ENCODE peak calls at places on chromosomes 6 and 20, in six cellular contexts. One of them, this sample, is unnamed.
A peak's percentile ranks its signal among the peaks of the same experiment; 100 is the strongest.

GRCh38 chr20:60266184-60266823 is 308.1 kb downstream of the CDH26 start:
- DNase-seq in colonic mucosa: no peak
- DNase-seq in fibroblast of the aortic adventitia: no peak
- DNase-seq in tibial nerve: no peak
- DNase-seq in fibroblast of lung: no peak
- DNase-seq in ovary: no peak
- DNase-seq in this sample: no peak

GRCh38 chr20:35576816-35577215 is 34.9 kb downstream of the ERGIC3 start:
- DNase-seq in fibroblast of lung: no peak
- DNase-seq in colonic mucosa: no peak
- DNase-seq in tibial nerve: no peak
- DNase-seq in fibroblast of the aortic adventitia: no peak
- DNase-seq in ovary: no peak
- DNase-seq in this sample: no peak

GRCh38 chr6:83917001-83917400 is 57.5 kb downstream of the CYB5R4 start:
- DNase-seq in ovary: no peak
- DNase-seq in tibial nerve: no peak
- DNase-seq in colonic mucosa: no peak
- DNase-seq in fibroblast of the aortic adventitia: no peak
- DNase-seq in fibroblast of lung: no peak
- DNase-seq in this sample: no peak

GRCh38 chr6:125014157-125014957 is 52.1 kb downstream of the RNF217 start:
- DNase-seq in colonic mucosa: no peak
- DNase-seq in fibroblast of lung: peak; percentile 88
- DNase-seq in fibroblast of the aortic adventitia: peak; percentile 88
- DNase-seq in ovary: no peak
- DNase-seq in tibial nerve: no peak
- DNase-seq in this sample: no peak

GRCh38 chr6:70813885-70814284 is 143.0 kb downstream of the B3GAT2 start:
- DNase-seq in tibial nerve: no peak
- DNase-seq in colonic mucosa: no peak
- DNase-seq in ovary: no peak
- DNase-seq in fibroblast of lung: no peak
- DNase-seq in fibroblast of the aortic adventitia: no peak
- DNase-seq in this sample: no peak

GRCh38 chr20:5222919-5223634 is 93.7 kb downstream of the PROKR2 start:
- DNase-seq in ovary: peak; percentile 49
- DNase-seq in fibroblast of lung: peak; percentile 66
- DNase-seq in colonic mucosa: peak; percentile 65
- DNase-seq in tibial nerve: peak; percentile 20
- DNase-seq in fibroblast of the aortic adventitia: peak; percentile 77
- DNase-seq in this sample: peak; percentile 27

GRCh38 chr6:131295081-131295480 is 159.8 kb downstream of the AKAP7 start:
- DNase-seq in fibroblast of lung: no peak
- DNase-seq in ovary: no peak
- DNase-seq in tibial nerve: no peak
- DNase-seq in colonic mucosa: no peak
- DNase-seq in fibroblast of the aortic adventitia: no peak
- DNase-seq in this sample: no peak

GRCh38 chr6:138795809-138796469 is at the start of gene ECT2L:
- DNase-seq in fibroblast of the aortic adventitia: peak; percentile 22
- DNase-seq in colonic mucosa: peak; percentile 89
- DNase-seq in tibial nerve: peak; percentile 29
- DNase-seq in fibroblast of lung: peak; percentile 68
- DNase-seq in ovary: peak; percentile 63
- DNase-seq in this sample: peak; percentile 86

GRCh38 chr6:42313941-42314570 is 96.4 kb upstream of the MRPS10 start:
- DNase-seq in fibroblast of the aortic adventitia: peak; percentile 55
- DNase-seq in colonic mucosa: no peak
- DNase-seq in ovary: peak; percentile 48
- DNase-seq in fibroblast of lung: peak; percentile 93
- DNase-seq in tibial nerve: no peak
- DNase-seq in this sample: no peak

GRCh38 chr6:158911746-158912158 is 88.2 kb downstream of the RSPH3 start:
- DNase-seq in colonic mucosa: no peak
- DNase-seq in fibroblast of the aortic adventitia: no peak
- DNase-seq in ovary: no peak
- DNase-seq in tibial nerve: no peak
- DNase-seq in fibroblast of lung: no peak
- DNase-seq in this sample: no peak

GRCh38 chr20:20780127-20780822 is 67.8 kb upstream of the RALGAPA2 start:
- DNase-seq in ovary: peak; percentile 62
- DNase-seq in tibial nerve: peak; percentile 85
- DNase-seq in fibroblast of lung: no peak
- DNase-seq in fibroblast of the aortic adventitia: peak; percentile 44
- DNase-seq in colonic mucosa: peak; percentile 80
- DNase-seq in this sample: peak; percentile 79

GRCh38 chr6:90079555-90080490 is 185.6 kb downstream of the GJA10 start:
- DNase-seq in ovary: no peak
- DNase-seq in fibroblast of lung: no peak
- DNase-seq in fibroblast of the aortic adventitia: no peak
- DNase-seq in tibial nerve: no peak
- DNase-seq in colonic mucosa: no peak
- DNase-seq in this sample: no peak

GRCh38 chr6:37435816-37436215 is 2.8 kb downstream of the CMTR1 start:
- DNase-seq in ovary: no peak
- DNase-seq in fibroblast of lung: no peak
- DNase-seq in fibroblast of the aortic adventitia: no peak
- DNase-seq in colonic mucosa: no peak
- DNase-seq in tibial nerve: no peak
- DNase-seq in this sample: no peak

GRCh38 chr6:37435373-37435772 is 2.4 kb downstream of the CMTR1 start:
- DNase-seq in colonic mucosa: no peak
- DNase-seq in tibial nerve: no peak
- DNase-seq in fibroblast of the aortic adventitia: no peak
- DNase-seq in fibroblast of lung: no peak
- DNase-seq in ovary: no peak
- DNase-seq in this sample: no peak

GRCh38 chr6:37433657-37434271 is 743 bp downstream of the CMTR1 start:
- DNase-seq in fibroblast of lung: peak; percentile 19
- DNase-seq in colonic mucosa: no peak
- DNase-seq in fibroblast of the aortic adventitia: peak; percentile 26
- DNase-seq in tibial nerve: no peak
- DNase-seq in ovary: no peak
- DNase-seq in this sample: peak; percentile 16

GRCh38 chr6:37432590-37432915 is 468 bp upstream of the CMTR1 start:
- DNase-seq in fibroblast of lung: no peak
- DNase-seq in ovary: no peak
- DNase-seq in fibroblast of the aortic adventitia: no peak
- DNase-seq in colonic mucosa: no peak
- DNase-seq in tibial nerve: no peak
- DNase-seq in this sample: no peak

DNA sequence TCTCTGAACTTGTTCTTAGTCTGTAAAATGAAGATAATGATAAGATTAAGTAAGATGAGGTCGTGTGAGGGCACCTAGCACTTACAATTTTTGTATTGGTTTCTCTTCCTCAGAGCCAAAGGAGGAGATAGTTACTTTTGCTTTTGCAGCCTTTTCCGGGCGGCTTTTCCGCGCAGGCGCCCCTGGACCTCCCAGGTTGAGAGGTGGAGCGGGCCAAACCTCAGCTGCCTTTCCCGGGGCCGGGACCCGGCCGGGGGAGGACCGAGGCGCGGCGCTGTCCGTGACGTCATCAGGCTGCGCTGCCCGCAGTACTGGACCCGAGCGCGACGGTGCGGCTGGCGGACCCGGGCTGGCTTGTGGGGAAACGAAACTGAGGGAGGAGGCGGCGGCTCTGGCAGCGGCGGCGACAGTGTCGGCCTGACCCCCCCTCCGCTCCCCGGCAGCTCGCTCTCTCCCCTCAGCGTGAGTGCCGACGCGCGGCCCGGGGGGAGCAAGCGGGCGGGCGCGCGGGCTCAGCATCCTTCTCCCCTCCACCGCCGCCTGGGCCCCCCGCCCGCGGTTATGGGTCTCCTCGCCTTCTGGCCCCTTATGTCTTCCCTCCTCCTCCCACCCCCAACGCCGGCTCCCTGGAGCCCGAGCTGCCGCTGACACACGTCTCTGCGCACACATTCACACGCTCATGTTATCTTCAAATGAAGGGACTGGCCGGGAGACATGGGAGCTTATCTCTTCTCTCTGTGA is at the start of gene CMTR1:
- DNase-seq in ovary: peak; percentile 93
- DNase-seq in tibial nerve: peak; percentile 86
- DNase-seq in colonic mucosa: peak; percentile 95
- DNase-seq in fibroblast of lung: peak; percentile 90
- DNase-seq in fibroblast of the aortic adventitia: peak; percentile 89
- DNase-seq in this sample: peak; percentile 96
- TF ChIP-seq CTCF in ovary: no peak
- TF ChIP-seq CTCF in tibial nerve: no peak
- TF ChIP-seq CTCF in colonic mucosa: no peak
- TF ChIP-seq CTCF in fibroblast of lung: no peak
- TF ChIP-seq CTCF in fibroblast of the aortic adventitia: no peak
- TF ChIP-seq CTCF in this sample: no peak

GRCh38 chr6:37824170-37824569 is 4.6 kb downstream of the ZFAND3 start:
- DNase-seq in tibial nerve: no peak
- DNase-seq in fibroblast of the aortic adventitia: no peak
- DNase-seq in colonic mucosa: no peak
- DNase-seq in ovary: no peak
- DNase-seq in fibroblast of lung: no peak
- DNase-seq in this sample: no peak

GRCh38 chr6:37820713-37821069 is 1.2 kb downstream of the ZFAND3 start:
- DNase-seq in fibroblast of the aortic adventitia: no peak
- DNase-seq in fibroblast of lung: no peak
- DNase-seq in tibial nerve: no peak
- DNase-seq in colonic mucosa: no peak
- DNase-seq in ovary: no peak
- DNase-seq in this sample: no peak

GRCh38 chr6:37821449-37821848 is 1.9 kb downstream of the ZFAND3 start:
- DNase-seq in fibroblast of lung: no peak
- DNase-seq in ovary: no peak
- DNase-seq in fibroblast of the aortic adventitia: no peak
- DNase-seq in colonic mucosa: no peak
- DNase-seq in tibial nerve: no peak
- DNase-seq in this sample: no peak

GRCh38 chr6:37819802-37820712 is 530 bp downstream of the ZFAND3 start:
- DNase-seq in tibial nerve: peak; percentile 70
- DNase-seq in fibroblast of lung: peak; percentile 70
- DNase-seq in ovary: peak; percentile 61
- DNase-seq in colonic mucosa: peak; percentile 65
- DNase-seq in fibroblast of the aortic adventitia: peak; percentile 75
- DNase-seq in this sample: peak; percentile 60

GRCh38 chr6:37822851-37823682 is 3.5 kb downstream of the ZFAND3 start:
- DNase-seq in tibial nerve: no peak
- DNase-seq in fibroblast of lung: no peak
- DNase-seq in colonic mucosa: peak; percentile 96
- DNase-seq in ovary: no peak
- DNase-seq in fibroblast of the aortic adventitia: peak; percentile 57
- DNase-seq in this sample: no peak
- H3K4me3 ChIP-seq in tibial nerve: no peak overlapping the region
- H3K4me3 ChIP-seq in fibroblast of lung: no peak overlapping the region
- H3K4me3 ChIP-seq in colonic mucosa: no peak overlapping the region
- H3K4me3 ChIP-seq in ovary: no peak overlapping the region
- H3K4me3 ChIP-seq in fibroblast of the aortic adventitia: peak overlapping the region; percentile 40
- H3K4me3 ChIP-seq in this sample: peak overlapping the region; percentile 27

GRCh38 chr6:30720738-30721197 is 616 bp downstream of the TUBB start:
- DNase-seq in ovary: peak; percentile 81
- DNase-seq in fibroblast of the aortic adventitia: peak; percentile 43
- DNase-seq in tibial nerve: peak; percentile 57
- DNase-seq in colonic mucosa: peak; percentile 78
- DNase-seq in fibroblast of lung: peak; percentile 39
- DNase-seq in this sample: peak; percentile 75

GRCh38 chr6:30722280-30723112 is 2.3 kb downstream of the TUBB start:
- DNase-seq in ovary: peak; percentile 86
- DNase-seq in colonic mucosa: peak; percentile 89
- DNase-seq in tibial nerve: peak; percentile 88
- DNase-seq in fibroblast of lung: peak; percentile 77
- DNase-seq in fibroblast of the aortic adventitia: peak; percentile 83
- DNase-seq in this sample: peak; percentile 84

GRCh38 chr6:30719356-30719755 is 796 bp upstream of the TUBB start:
- DNase-seq in tibial nerve: no peak
- DNase-seq in colonic mucosa: no peak
- DNase-seq in fibroblast of lung: no peak
- DNase-seq in ovary: no peak
- DNase-seq in fibroblast of the aortic adventitia: no peak
- DNase-seq in this sample: no peak

GRCh38 chr6:30721198-30722024 is 1.3 kb downstream of the TUBB start:
- DNase-seq in fibroblast of lung: peak; percentile 90
- DNase-seq in colonic mucosa: peak; percentile 91
- DNase-seq in ovary: peak; percentile 93
- DNase-seq in fibroblast of the aortic adventitia: peak; percentile 89
- DNase-seq in tibial nerve: peak; percentile 84
- DNase-seq in this sample: peak; percentile 93

DNA sequence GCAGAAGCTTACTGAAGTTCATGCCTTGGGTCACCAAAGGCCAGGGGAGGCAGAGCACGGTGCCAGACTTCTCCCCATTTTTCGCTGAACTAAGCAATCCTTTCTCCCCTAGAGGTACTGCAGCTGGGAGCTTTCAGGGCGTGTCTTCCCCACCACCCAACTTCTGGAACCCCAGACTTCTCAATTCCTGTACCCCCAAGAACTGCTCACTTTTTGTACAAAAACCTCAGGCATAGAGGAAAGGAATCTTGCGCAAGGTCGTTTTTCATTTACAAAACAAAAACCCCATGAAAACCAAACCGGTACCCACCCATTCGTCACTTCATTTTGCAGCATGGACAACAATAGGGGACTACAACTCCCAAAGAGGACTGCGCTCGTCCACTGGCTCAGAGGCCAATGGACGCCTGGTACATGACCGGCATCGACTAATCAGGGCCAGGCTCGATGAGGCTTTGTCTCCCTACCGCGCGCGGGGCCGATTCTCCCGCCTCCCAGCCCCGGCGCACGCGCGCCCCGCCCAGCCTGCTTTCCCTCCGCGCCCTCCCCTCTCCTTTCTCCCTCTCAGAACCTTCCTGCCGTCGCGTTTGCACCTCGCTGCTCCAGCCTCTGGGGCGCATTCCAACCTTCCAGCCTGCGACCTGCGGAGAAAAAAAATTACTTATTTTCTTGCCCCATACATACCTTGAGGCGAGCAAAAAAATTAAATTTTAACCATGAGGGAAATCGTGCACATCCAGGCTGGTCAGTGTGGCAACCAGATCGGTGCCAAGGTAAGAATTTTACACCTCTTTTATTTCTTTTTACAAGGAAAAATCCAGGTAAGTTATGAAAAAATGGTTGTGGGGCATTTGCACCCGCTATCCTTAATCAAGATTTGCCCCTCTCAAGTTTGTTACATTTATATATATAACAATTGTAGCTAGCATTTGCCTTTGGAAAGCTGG is at the start of gene TUBB:
- DNase-seq in ovary: peak; percentile 97
- DNase-seq in tibial nerve: peak; percentile 92
- DNase-seq in fibroblast of the aortic adventitia: peak; percentile 97
- DNase-seq in fibroblast of lung: peak; percentile 98
- DNase-seq in colonic mucosa: peak; percentile 97
- DNase-seq in this sample: peak; percentile 98
- TF ChIP-seq CTCF in ovary: no peak
- TF ChIP-seq CTCF in tibial nerve: peak; percentile 10
- TF ChIP-seq CTCF in fibroblast of the aortic adventitia: peak; percentile 21
- TF ChIP-seq CTCF in fibroblast of lung: no peak
- TF ChIP-seq CTCF in colonic mucosa: no peak
- TF ChIP-seq CTCF in this sample: peak; percentile 21

DNA sequence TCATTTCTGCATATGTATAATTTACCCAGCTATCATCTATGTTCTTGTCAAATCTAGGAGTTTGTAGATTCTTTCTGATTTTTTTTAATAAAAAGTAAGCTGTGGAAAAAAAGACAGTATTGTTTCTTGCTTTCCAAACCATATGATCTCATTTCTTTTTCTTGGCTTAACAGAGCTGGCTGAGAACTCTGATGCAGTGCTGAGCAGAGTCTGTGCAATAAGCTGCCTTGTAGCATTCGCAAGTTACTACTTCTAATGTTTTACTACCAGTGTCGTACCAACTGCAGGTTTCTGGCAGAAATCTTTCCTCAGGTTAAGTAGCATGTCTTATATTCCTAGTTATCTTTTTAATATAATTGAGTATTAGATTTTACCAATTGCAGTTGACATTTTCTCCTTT is 15.6 kb downstream of the RRBP1 start:
- DNase-seq in colonic mucosa: no peak
- DNase-seq in fibroblast of lung: peak; percentile 60
- DNase-seq in tibial nerve: no peak
- DNase-seq in ovary: no peak
- DNase-seq in fibroblast of the aortic adventitia: peak; percentile 87
- DNase-seq in this sample: no peak
- H3K4me3 ChIP-seq in colonic mucosa: no peak overlapping the region
- H3K4me3 ChIP-seq in fibroblast of lung: no peak overlapping the region
- H3K4me3 ChIP-seq in tibial nerve: no peak overlapping the region
- H3K4me3 ChIP-seq in ovary: no peak overlapping the region
- H3K4me3 ChIP-seq in fibroblast of the aortic adventitia: no peak overlapping the region
- H3K4me3 ChIP-seq in this sample: no peak overlapping the region